ENCODE peak calls at places on chromosome 6, in nine cellular contexts. E, T, S, H, K, Z, I, U and O are unnamed samples.

GRCh38 chr6:167703347-167703746 is 123.4 kb upstream of the AFDN start:
- DNase-seq in E (no peak), T (no peak), S (no peak), H (no peak), K (no peak), Z (no peak), I (no peak), U (no peak), O (no peak)

GRCh38 chr6:100617633-100618348 is 153.1 kb upstream of the SIM1 start:
- DNase-seq in E (peak; percentile 37), T (no peak), S (no peak), H (no peak), K (no peak), Z (no peak), I (peak; percentile 29), U (no peak), O (no peak)

GRCh38 chr6:144510859-144511258 is 225.7 kb downstream of the UTRN start:
- DNase-seq in E (no peak), T (no peak), S (no peak), H (no peak), K (no peak), Z (no peak), I (no peak), U (no peak), O (no peak)

GRCh38 chr6:74075323-74075722 is 379.3 kb downstream of the CD109 start:
- DNase-seq in E (peak; percentile 88), T (peak; percentile 79), S (no peak), H (no peak), K (no peak), Z (no peak), I (peak; percentile 38), U (no peak), O (no peak)

GRCh38 chr6:37724530-37725220 is 27.0 kb upstream of the MDGA1 start:
- DNase-seq in E (no peak), T (no peak), S (no peak), H (no peak), K (no peak), Z (no peak), I (no peak), U (no peak), O (no peak)

GRCh38 chr6:166542580-166542912 is 43.9 kb downstream of the RAMACL start:
- DNase-seq in E (no peak), T (no peak), S (no peak), H (no peak), K (no peak), Z (peak; percentile 68), I (peak; percentile 33), U (no peak), O (no peak)

GRCh38 chr6:14037402-14038277 is 79.9 kb upstream of the CD83 start:
- DNase-seq in E (peak; percentile 84), T (peak; percentile 85), S (no peak), H (no peak), K (no peak), Z (no peak), I (peak; percentile 76), U (no peak), O (no peak)

GRCh38 chr6:21769973-21770372 is 176.4 kb downstream of the SOX4 start:
- DNase-seq in E (peak; percentile 12), T (no peak), S (no peak), H (no peak), K (no peak), Z (no peak), I (no peak), U (no peak), O (no peak)

GRCh38 chr6:152636675-152637421 is at the start of gene SYNE1:
- DNase-seq in E (no peak), T (peak; percentile 4), S (no peak), H (no peak), K (no peak), Z (peak; percentile 79), I (peak; percentile 29), U (no peak), O (no peak)

GRCh38 chr6:107704377-107705013 is 119.6 kb downstream of the SCML4 start:
- DNase-seq in E (peak; percentile 74), T (peak; percentile 71), S (no peak), H (no peak), K (no peak), Z (peak; percentile 77), I (peak; percentile 79), U (peak; percentile 46), O (peak; percentile 50)

GRCh38 chr6:168934856-168935627 is 318.6 kb downstream of the THBS2 start:
- DNase-seq in E (peak; percentile 12), T (peak; percentile 8), S (no peak), H (no peak), K (no peak), Z (no peak), I (no peak), U (no peak), O (no peak)

GRCh38 chr6:135181333-135182119 is 418 bp downstream of the MYB start:
- DNase-seq in E (no peak), T (peak; percentile 16), S (no peak), H (no peak), K (peak; percentile 44), Z (peak; percentile 63), I (peak; percentile 35), U (no peak), O (no peak)

GRCh38 chr6:4021862-4022715 is 56.8 kb downstream of the FAM217A start:
- DNase-seq in E (peak; percentile 30), T (no peak), S (no peak), H (no peak), K (no peak), Z (peak; percentile 56), I (peak; percentile 31), U (peak; percentile 20), O (peak; percentile 42)

GRCh38 chr6:42012501-42013133 is 37.7 kb upstream of the TAF8 start:
- DNase-seq in E (no peak), T (no peak), S (no peak), H (no peak), K (no peak), Z (no peak), I (peak; percentile 9), U (no peak), O (no peak)

GRCh38 chr6:19759117-19759880 is 77.9 kb upstream of the ID4 start:
- DNase-seq in E (peak; percentile 85), T (peak; percentile 66), S (no peak), H (no peak), K (no peak), Z (no peak), I (peak; percentile 83), U (no peak), O (no peak)

GRCh38 chr6:235763-236360 is 56.4 kb upstream of the DUSP22 start:
- DNase-seq in E (peak; percentile 50), T (peak; percentile 78), S (no peak), H (no peak), K (no peak), Z (peak; percentile 48), I (peak; percentile 39), U (peak; percentile 72), O (no peak)

GRCh38 chr6:95978230-95978629 is 37.5 kb upstream of the FUT9 start:
- DNase-seq in E (no peak), T (no peak), S (no peak), H (no peak), K (no peak), Z (no peak), I (no peak), U (no peak), O (no peak)

GRCh38 chr6:106119991-106120390 is 33.9 kb downstream of the PRDM1 start:
- DNase-seq in E (no peak), T (no peak), S (no peak), H (no peak), K (no peak), Z (no peak), I (peak; percentile 27), U (no peak), O (no peak)

GRCh38 chr6:119467478-119468081 is 118.0 kb upstream of the MAN1A1 start:
- DNase-seq in E (peak; percentile 60), T (peak; percentile 74), S (no peak), H (no peak), K (no peak), Z (no peak), I (peak; percentile 40), U (no peak), O (no peak)

GRCh38 chr6:101083533-101084172 is 202.5 kb upstream of the ASCC3 start:
- DNase-seq in E (peak; percentile 82), T (peak; percentile 4), S (no peak), H (no peak), K (no peak), Z (peak; percentile 11), I (peak; percentile 95), U (no peak), O (no peak)

GRCh38 chr6:42279966-42280629 is 62.4 kb upstream of the MRPS10 start:
- DNase-seq in E (peak; percentile 45), T (peak; percentile 53), S (no peak), H (no peak), K (no peak), Z (no peak), I (peak; percentile 66), U (no peak), O (no peak)

GRCh38 chr6:92376711-92377110 is 1042.6 kb downstream of the EPHA7 start:
- DNase-seq in E (no peak), T (peak; percentile 26), S (no peak), H (no peak), K (no peak), Z (peak; percentile 69), I (no peak), U (no peak), O (no peak)

GRCh38 chr6:113082691-113083090 is 735.6 kb downstream of the RFPL4B start:
- DNase-seq in E (peak; percentile 59), T (peak; percentile 85), S (no peak), H (no peak), K (no peak), Z (peak; percentile 75), I (peak; percentile 60), U (no peak), O (no peak)

GRCh38 chr6:156167289-156168076 is 609.7 kb upstream of the ARID1B start:
- DNase-seq in E (no peak), T (peak; percentile 57), S (no peak), H (no peak), K (no peak), Z (peak; percentile 26), I (peak; percentile 3), U (peak; percentile 25), O (no peak)